ENCODE peak calls at places on chromosomes 4 and X, in four cellular contexts. R is memory B cell, G is NCI-H1417, E is T-helper 2 cell. M is an unnamed sample.
A peak's percentile ranks its signal among the peaks of the same experiment; 100 is the strongest.

GRCh38 chrX:153827903-153828302 is 2.4 kb downstream of the PDZD4 start:
- DNase-seq in R (no peak), G (no peak), E (no peak), M (no peak)

GRCh38 chr4:113692809-113693411 is 68.6 kb downstream of the CAMK2D start:
- DNase-seq in R (peak; percentile 9), G (no peak), E (no peak), M (no peak)

GRCh38 chr4:148850257-148850995 is 408.2 kb upstream of the NR3C2 start:
- DNase-seq in R (no peak), G (no peak), E (no peak), M (no peak)

GRCh38 chr4:151575646-151576045 is 166.7 kb downstream of the FHIP1A start:
- DNase-seq in R (no peak), G (no peak), E (no peak), M (no peak)

GRCh38 chr4:41366911-41367517 is 110.3 kb downstream of the UCHL1 start:
- DNase-seq in R (no peak), G (no peak), E (no peak), M (no peak)

GRCh38 chr4:76811604-76812412 is 86.1 kb downstream of the SOWAHB start:
- DNase-seq in R (no peak), G (no peak), E (no peak), M (peak; percentile 5)

GRCh38 chr4:39235021-39235420 is 52.7 kb downstream of the WDR19 start:
- DNase-seq in R (no peak), G (no peak), E (no peak), M (no peak)

GRCh38 chr4:19508442-19508841 is 743.3 kb upstream of the SLIT2 start:
- DNase-seq in R (no peak), G (no peak), E (no peak), M (no peak)